ENCODE peak calls at places on chromosomes 12 and 14, in five cellular contexts. One of them, this sample, is unnamed.

GRCh38 chr12:125159687-125160086 is 94.5 kb downstream of the AACS start:
- DNase-seq in neural crest cell: no peak
- DNase-seq in endothelial cell: no peak
- DNase-seq in AG09309: no peak
- DNase-seq in mucosa of descending colon: no peak
- DNase-seq in this sample: no peak

GRCh38 chr12:6226701-6227096 is 26.5 kb downstream of the CD9 start:
- DNase-seq in neural crest cell: no peak
- DNase-seq in endothelial cell: no peak
- DNase-seq in AG09309: no peak
- DNase-seq in mucosa of descending colon: peak
- DNase-seq in this sample: no peak

GRCh38 chr12:30823140-30823669 is 68.5 kb upstream of the CAPRIN2 start:
- DNase-seq in neural crest cell: peak
- DNase-seq in endothelial cell: peak
- DNase-seq in AG09309: no peak
- DNase-seq in mucosa of descending colon: peak
- DNase-seq in this sample: peak

GRCh38 chr12:124599074-124599999 is 31.9 kb upstream of the NCOR2 start:
- DNase-seq in neural crest cell: no peak
- DNase-seq in endothelial cell: no peak
- DNase-seq in AG09309: peak
- DNase-seq in mucosa of descending colon: no peak
- DNase-seq in this sample: peak

GRCh38 chr12:85798122-85798521 is 38.1 kb downstream of the RASSF9 start:
- DNase-seq in neural crest cell: no peak
- DNase-seq in endothelial cell: no peak
- DNase-seq in AG09309: no peak
- DNase-seq in mucosa of descending colon: no peak
- DNase-seq in this sample: no peak

GRCh38 chr12:116803018-116803736 is 65.1 kb downstream of the RNFT2 start:
- DNase-seq in neural crest cell: no peak
- DNase-seq in endothelial cell: no peak
- DNase-seq in AG09309: no peak
- DNase-seq in mucosa of descending colon: no peak
- DNase-seq in this sample: no peak

GRCh38 chr14:92426237-92426636 is 87.3 kb upstream of the RIN3 start:
- DNase-seq in neural crest cell: no peak
- DNase-seq in endothelial cell: no peak
- DNase-seq in AG09309: no peak
- DNase-seq in mucosa of descending colon: no peak
- DNase-seq in this sample: peak

GRCh38 chr14:20986811-20987210 is 3.0 kb upstream of the METTL17 start:
- DNase-seq in neural crest cell: no peak
- DNase-seq in endothelial cell: no peak
- DNase-seq in AG09309: peak
- DNase-seq in mucosa of descending colon: no peak
- DNase-seq in this sample: peak

GRCh38 chr14:74637184-74637562 is 25.1 kb upstream of the LTBP2 start:
- DNase-seq in neural crest cell: no peak
- DNase-seq in endothelial cell: no peak
- DNase-seq in AG09309: no peak
- DNase-seq in mucosa of descending colon: no peak
- DNase-seq in this sample: no peak

GRCh38 chr12:124515981-124516380 is 51.4 kb downstream of the NCOR2 start:
- DNase-seq in neural crest cell: no peak
- DNase-seq in endothelial cell: no peak
- DNase-seq in AG09309: no peak
- DNase-seq in mucosa of descending colon: no peak
- DNase-seq in this sample: no peak

GRCh38 chr14:22973217-22974032 is 8.9 kb downstream of the AJUBA start:
- DNase-seq in neural crest cell: peak
- DNase-seq in endothelial cell: peak
- DNase-seq in AG09309: no peak
- DNase-seq in mucosa of descending colon: peak
- DNase-seq in this sample: peak

GRCh38 chr12:34289431-34290190 is 267.3 kb downstream of the ALG10 start:
- DNase-seq in neural crest cell: no peak
- DNase-seq in endothelial cell: no peak
- DNase-seq in AG09309: no peak
- DNase-seq in mucosa of descending colon: no peak
- DNase-seq in this sample: no peak

GRCh38 chr12:112738531-112738930 is 53.0 kb upstream of the RPH3A start:
- DNase-seq in neural crest cell: no peak
- DNase-seq in endothelial cell: no peak
- DNase-seq in AG09309: no peak
- DNase-seq in mucosa of descending colon: no peak
- DNase-seq in this sample: no peak

GRCh38 chr12:50162225-50162624 is 4.9 kb downstream of the CERS5 start:
- DNase-seq in neural crest cell: no peak
- DNase-seq in endothelial cell: no peak
- DNase-seq in AG09309: no peak
- DNase-seq in mucosa of descending colon: no peak
- DNase-seq in this sample: peak

GRCh38 chr14:77208266-77208978 is 26.8 kb downstream of the TMEM63C start:
- DNase-seq in neural crest cell: peak
- DNase-seq in endothelial cell: peak
- DNase-seq in AG09309: no peak
- DNase-seq in mucosa of descending colon: peak
- DNase-seq in this sample: peak

GRCh38 chr12:68870011-68870410 is 62.0 kb downstream of the MDM2 start:
- DNase-seq in neural crest cell: no peak
- DNase-seq in endothelial cell: no peak
- DNase-seq in AG09309: no peak
- DNase-seq in mucosa of descending colon: no peak
- DNase-seq in this sample: no peak

GRCh38 chr12:15256760-15257159 is 35.5 kb upstream of the RERG start:
- DNase-seq in neural crest cell: no peak
- DNase-seq in endothelial cell: no peak
- DNase-seq in AG09309: no peak
- DNase-seq in mucosa of descending colon: peak
- DNase-seq in this sample: peak

GRCh38 chr14:36952702-36953101 is 219.7 kb downstream of the SLC25A21 start:
- DNase-seq in neural crest cell: no peak
- DNase-seq in endothelial cell: no peak
- DNase-seq in AG09309: no peak
- DNase-seq in mucosa of descending colon: no peak
- DNase-seq in this sample: peak

GRCh38 chr12:93205361-93205760 is 172.4 kb upstream of the NUDT4 start:
- DNase-seq in neural crest cell: no peak
- DNase-seq in endothelial cell: no peak
- DNase-seq in AG09309: no peak
- DNase-seq in mucosa of descending colon: no peak
- DNase-seq in this sample: no peak

GRCh38 chr12:3035815-3036702 is 41.1 kb upstream of the TSPAN9 start:
- DNase-seq in neural crest cell: no peak
- DNase-seq in endothelial cell: no peak
- DNase-seq in AG09309: no peak
- DNase-seq in mucosa of descending colon: no peak
- DNase-seq in this sample: peak

GRCh38 chr14:65109357-65109756 is 7.0 kb upstream of the MAX start:
- DNase-seq in neural crest cell: no peak
- DNase-seq in endothelial cell: no peak
- DNase-seq in AG09309: no peak
- DNase-seq in mucosa of descending colon: no peak
- DNase-seq in this sample: no peak

GRCh38 chr12:32312049-32312670 is 87.2 kb upstream of the FGD4 start:
- DNase-seq in neural crest cell: no peak
- DNase-seq in endothelial cell: peak
- DNase-seq in AG09309: peak
- DNase-seq in mucosa of descending colon: peak
- DNase-seq in this sample: peak

GRCh38 chr12:27635349-27635972 is 60.8 kb upstream of the REP15 start:
- DNase-seq in neural crest cell: no peak
- DNase-seq in endothelial cell: no peak
- DNase-seq in AG09309: peak
- DNase-seq in mucosa of descending colon: peak
- DNase-seq in this sample: peak

GRCh38 chr14:82414853-82415539 is 881.3 kb upstream of the SEL1L start:
- DNase-seq in neural crest cell: no peak
- DNase-seq in endothelial cell: no peak
- DNase-seq in AG09309: no peak
- DNase-seq in mucosa of descending colon: no peak
- DNase-seq in this sample: no peak

GRCh38 chr12:108597559-108598471 is at the start of gene TMEM119:
- DNase-seq in neural crest cell: no peak
- DNase-seq in endothelial cell: no peak
- DNase-seq in AG09309: peak
- DNase-seq in mucosa of descending colon: peak
- DNase-seq in this sample: peak

GRCh38 chr14:99183311-99183710 is 88.7 kb downstream of the BCL11B start:
- DNase-seq in neural crest cell: no peak
- DNase-seq in endothelial cell: no peak
- DNase-seq in AG09309: no peak
- DNase-seq in mucosa of descending colon: no peak
- DNase-seq in this sample: no peak

GRCh38 chr12:16095531-16096110 is 181.9 kb downstream of the SLC15A5 start:
- DNase-seq in neural crest cell: no peak
- DNase-seq in endothelial cell: no peak
- DNase-seq in AG09309: no peak
- DNase-seq in mucosa of descending colon: no peak
- DNase-seq in this sample: no peak

GRCh38 chr12:110079477-110080400 is 31.4 kb upstream of the C12orf76 start:
- DNase-seq in neural crest cell: no peak
- DNase-seq in endothelial cell: no peak
- DNase-seq in AG09309: no peak
- DNase-seq in mucosa of descending colon: peak
- DNase-seq in this sample: no peak

GRCh38 chr14:69464379-69464778 is 20.1 kb upstream of the PLEKHD1 start:
- DNase-seq in neural crest cell: no peak
- DNase-seq in endothelial cell: no peak
- DNase-seq in AG09309: no peak
- DNase-seq in mucosa of descending colon: no peak
- DNase-seq in this sample: no peak

DNA sequence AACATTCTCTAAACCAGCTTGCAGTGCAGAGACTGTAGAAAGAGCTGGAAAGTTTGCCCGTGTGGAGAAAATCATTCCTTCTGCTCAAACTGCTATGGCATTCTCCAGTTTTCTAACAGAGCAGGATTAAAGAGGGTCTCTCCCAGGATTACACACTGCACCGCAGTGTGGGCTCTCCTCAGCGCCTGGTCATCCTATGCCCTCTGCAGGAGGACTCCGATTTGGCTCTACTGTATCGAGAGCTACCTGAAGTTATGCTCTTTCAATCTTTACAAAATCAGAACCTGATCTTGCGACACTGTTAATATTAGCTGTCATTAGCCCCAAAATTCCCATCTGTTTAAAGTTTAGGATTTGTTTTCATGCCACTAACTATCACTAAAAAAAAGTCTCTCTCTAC is 33.0 kb downstream of the BHLHE41 start:
- DNase-seq in neural crest cell: no peak
- DNase-seq in endothelial cell: peak
- DNase-seq in AG09309: no peak
- DNase-seq in mucosa of descending colon: no peak
- DNase-seq in this sample: peak
- TF ChIP-seq CTCF in neural crest cell: peak
- TF ChIP-seq CTCF in endothelial cell: no peak
- TF ChIP-seq CTCF in AG09309: peak
- TF ChIP-seq CTCF in mucosa of descending colon: no peak
- TF ChIP-seq CTCF in this sample: peak

DNA sequence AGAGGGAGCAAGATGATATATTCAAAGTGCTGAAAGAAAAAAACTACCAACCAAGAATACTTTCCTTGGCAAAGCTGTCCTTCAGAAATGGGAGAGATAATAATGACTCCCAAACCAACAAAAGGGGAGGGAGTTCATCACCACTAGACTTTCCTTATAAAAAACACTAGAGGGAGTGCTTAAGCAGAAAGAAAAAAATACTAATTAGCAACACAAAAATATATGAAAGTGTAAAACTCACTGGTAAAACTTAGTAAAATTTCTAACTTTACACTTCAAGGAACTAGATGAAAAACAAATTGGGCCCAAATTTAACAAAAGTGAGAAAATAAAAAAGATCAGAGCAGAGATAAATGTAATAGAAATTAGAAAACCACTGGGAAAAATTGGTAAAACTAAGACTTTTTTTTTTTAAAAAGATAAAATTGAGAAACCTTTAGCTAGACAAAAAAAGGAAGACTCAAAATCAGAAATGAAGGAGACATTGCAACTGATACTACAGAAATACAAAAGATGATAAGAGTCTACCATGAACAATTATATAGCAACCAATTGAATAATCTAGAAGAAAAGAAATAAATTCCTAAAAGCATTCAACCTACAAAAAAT is 60.4 kb upstream of the FAR2 start:
- DNase-seq in neural crest cell: no peak
- DNase-seq in endothelial cell: no peak
- DNase-seq in AG09309: no peak
- DNase-seq in mucosa of descending colon: no peak
- DNase-seq in this sample: peak
- TF ChIP-seq CTCF in neural crest cell: peak
- TF ChIP-seq CTCF in endothelial cell: peak
- TF ChIP-seq CTCF in AG09309: peak
- TF ChIP-seq CTCF in mucosa of descending colon: peak
- TF ChIP-seq CTCF in this sample: peak

GRCh38 chr14:103434868-103435442 is 49.7 kb downstream of the MARK3 start:
- DNase-seq in neural crest cell: no peak
- DNase-seq in endothelial cell: no peak
- DNase-seq in AG09309: no peak
- DNase-seq in mucosa of descending colon: no peak
- DNase-seq in this sample: no peak
- TF ChIP-seq CTCF in neural crest cell: no peak
- TF ChIP-seq CTCF in endothelial cell: no peak
- TF ChIP-seq CTCF in AG09309: no peak
- TF ChIP-seq CTCF in mucosa of descending colon: no peak
- TF ChIP-seq CTCF in this sample: no peak

GRCh38 chr12:77388611-77389265 is 323.4 kb upstream of the E2F7 start:
- DNase-seq in neural crest cell: no peak
- DNase-seq in endothelial cell: no peak
- DNase-seq in AG09309: no peak
- DNase-seq in mucosa of descending colon: no peak
- DNase-seq in this sample: peak

GRCh38 chr12:77392467-77392866 is 327.1 kb upstream of the E2F7 start:
- DNase-seq in neural crest cell: no peak
- DNase-seq in endothelial cell: no peak
- DNase-seq in AG09309: no peak
- DNase-seq in mucosa of descending colon: no peak
- DNase-seq in this sample: no peak

GRCh38 chr12:77382096-77382742 is 316.9 kb upstream of the E2F7 start:
- DNase-seq in neural crest cell: no peak
- DNase-seq in endothelial cell: no peak
- DNase-seq in AG09309: peak
- DNase-seq in mucosa of descending colon: no peak
- DNase-seq in this sample: peak

GRCh38 chr12:77384941-77385340 is 319.6 kb upstream of the E2F7 start:
- DNase-seq in neural crest cell: no peak
- DNase-seq in endothelial cell: no peak
- DNase-seq in AG09309: no peak
- DNase-seq in mucosa of descending colon: no peak
- DNase-seq in this sample: peak

GRCh38 chr12:77387214-77387613 is 321.8 kb upstream of the E2F7 start:
- DNase-seq in neural crest cell: no peak
- DNase-seq in endothelial cell: no peak
- DNase-seq in AG09309: no peak
- DNase-seq in mucosa of descending colon: no peak
- DNase-seq in this sample: no peak
- TF ChIP-seq CTCF in neural crest cell: no peak
- TF ChIP-seq CTCF in endothelial cell: no peak
- TF ChIP-seq CTCF in AG09309: no peak
- TF ChIP-seq CTCF in mucosa of descending colon: no peak
- TF ChIP-seq CTCF in this sample: no peak

GRCh38 chr12:19223018-19223417 is 93.5 kb downstream of the PLEKHA5 start:
- DNase-seq in neural crest cell: no peak
- DNase-seq in endothelial cell: no peak
- DNase-seq in AG09309: no peak
- DNase-seq in mucosa of descending colon: no peak
- DNase-seq in this sample: peak
- TF ChIP-seq CTCF in neural crest cell: peak
- TF ChIP-seq CTCF in endothelial cell: peak
- TF ChIP-seq CTCF in AG09309: peak
- TF ChIP-seq CTCF in mucosa of descending colon: no peak
- TF ChIP-seq CTCF in this sample: peak